ENCODE peak calls at places on chromosomes 4 and X, in five cellular contexts. One of them, this sample, is unnamed.

GRCh38 chr4:41323706-41324105 is 67.0 kb downstream of the UCHL1 start:
- DNase-seq in mesenchymal stem cell: peak
- DNase-seq in skeletal muscle cell: no peak
- DNase-seq in effector CD4-positive, alpha-beta T cell: no peak
- DNase-seq in nucleus accumbens: no peak
- DNase-seq in this sample: no peak

GRCh38 chrX:15911729-15912550 is 57.3 kb upstream of the AP1S2 start:
- DNase-seq in mesenchymal stem cell: no peak
- DNase-seq in skeletal muscle cell: no peak
- DNase-seq in effector CD4-positive, alpha-beta T cell: no peak
- DNase-seq in nucleus accumbens: no peak
- DNase-seq in this sample: no peak

GRCh38 chrX:27600686-27601085 is 10.5 kb downstream of the DCAF8L2 start:
- DNase-seq in mesenchymal stem cell: no peak
- DNase-seq in skeletal muscle cell: no peak
- DNase-seq in effector CD4-positive, alpha-beta T cell: no peak
- DNase-seq in nucleus accumbens: no peak
- DNase-seq in this sample: no peak

GRCh38 chr4:41722171-41722570 is 26.4 kb downstream of the PHOX2B start:
- DNase-seq in mesenchymal stem cell: no peak
- DNase-seq in skeletal muscle cell: no peak
- DNase-seq in effector CD4-positive, alpha-beta T cell: no peak
- DNase-seq in nucleus accumbens: no peak
- DNase-seq in this sample: no peak

GRCh38 chr4:25142468-25142867 is 17.8 kb downstream of the SEPSECS start:
- DNase-seq in mesenchymal stem cell: no peak
- DNase-seq in skeletal muscle cell: no peak
- DNase-seq in effector CD4-positive, alpha-beta T cell: no peak
- DNase-seq in nucleus accumbens: no peak
- DNase-seq in this sample: no peak

GRCh38 chr4:83269256-83269655 is 15.3 kb downstream of the COQ2 start:
- DNase-seq in mesenchymal stem cell: no peak
- DNase-seq in skeletal muscle cell: no peak
- DNase-seq in effector CD4-positive, alpha-beta T cell: no peak
- DNase-seq in nucleus accumbens: no peak
- DNase-seq in this sample: no peak

GRCh38 chr4:27791640-27792039 is 931.0 kb downstream of the STIM2 start:
- DNase-seq in mesenchymal stem cell: peak
- DNase-seq in skeletal muscle cell: peak
- DNase-seq in effector CD4-positive, alpha-beta T cell: no peak
- DNase-seq in nucleus accumbens: no peak
- DNase-seq in this sample: no peak

GRCh38 chr4:3666263-3666662 is 99.9 kb upstream of the ADRA2C start:
- DNase-seq in mesenchymal stem cell: no peak
- DNase-seq in skeletal muscle cell: no peak
- DNase-seq in effector CD4-positive, alpha-beta T cell: no peak
- DNase-seq in nucleus accumbens: no peak
- DNase-seq in this sample: no peak

GRCh38 chr4:147550626-147551250 is 66.5 kb upstream of the TMEM184C start:
- DNase-seq in mesenchymal stem cell: peak
- DNase-seq in skeletal muscle cell: peak
- DNase-seq in effector CD4-positive, alpha-beta T cell: no peak
- DNase-seq in nucleus accumbens: peak
- DNase-seq in this sample: no peak

GRCh38 chrX:30881797-30882196 is 7.3 kb downstream of the TAB3 start:
- DNase-seq in mesenchymal stem cell: no peak
- DNase-seq in skeletal muscle cell: no peak
- DNase-seq in effector CD4-positive, alpha-beta T cell: no peak
- DNase-seq in nucleus accumbens: no peak
- DNase-seq in this sample: no peak

GRCh38 chr4:148854203-148854602 is 412.0 kb upstream of the NR3C2 start:
- DNase-seq in mesenchymal stem cell: no peak
- DNase-seq in skeletal muscle cell: no peak
- DNase-seq in effector CD4-positive, alpha-beta T cell: no peak
- DNase-seq in nucleus accumbens: no peak
- DNase-seq in this sample: no peak

GRCh38 chr4:176470671-176471070 is 150.9 kb downstream of the SPCS3 start:
- DNase-seq in mesenchymal stem cell: no peak
- DNase-seq in skeletal muscle cell: no peak
- DNase-seq in effector CD4-positive, alpha-beta T cell: no peak
- DNase-seq in nucleus accumbens: no peak
- DNase-seq in this sample: no peak

GRCh38 chrX:40303256-40304077 is 205.7 kb upstream of the BCOR start:
- DNase-seq in mesenchymal stem cell: no peak
- DNase-seq in skeletal muscle cell: no peak
- DNase-seq in effector CD4-positive, alpha-beta T cell: no peak
- DNase-seq in nucleus accumbens: no peak
- DNase-seq in this sample: no peak

GRCh38 chrX:2536974-2537373 is 36.2 kb upstream of the DHRSX start:
- DNase-seq in mesenchymal stem cell: no peak
- DNase-seq in skeletal muscle cell: no peak
- DNase-seq in effector CD4-positive, alpha-beta T cell: no peak
- DNase-seq in nucleus accumbens: no peak
- DNase-seq in this sample: no peak

GRCh38 chr4:128528793-128529553 is 241.4 kb upstream of the PGRMC2 start:
- DNase-seq in mesenchymal stem cell: peak
- DNase-seq in skeletal muscle cell: peak
- DNase-seq in effector CD4-positive, alpha-beta T cell: no peak
- DNase-seq in nucleus accumbens: no peak
- DNase-seq in this sample: no peak

GRCh38 chrX:22122510-22122909 is 90.4 kb downstream of the PHEX start:
- DNase-seq in mesenchymal stem cell: peak
- DNase-seq in skeletal muscle cell: peak
- DNase-seq in effector CD4-positive, alpha-beta T cell: no peak
- DNase-seq in nucleus accumbens: no peak
- DNase-seq in this sample: no peak

This sample was measured in NCI-H524 treated with DMSO at 0.1 percent for 48 hours.